ENCODE peak calls at places on chromosomes 13 and 19, in eight cellular contexts. I is breast epithelium, B is A549, T is Panc1, M is GM23338, O is fibroblast of mammary gland, U is keratinocyte, Y is brain microvascular endothelial cell. W is an unnamed sample.

GRCh38 chr19:38653028-38653571 is 5.7 kb downstream of the ACTN4 start:
- DNase-seq in Y (no peak), O (peak), T (no peak), U (no peak), I (no peak), B (no peak), M (no peak), W (no peak)

GRCh38 chr19:11580665-11581418 is 3.4 kb upstream of the ACP5 start:
- DNase-seq in O (no peak), U (no peak), B (no peak), Y (peak), M (no peak), I (no peak), T (no peak), W (no peak)

GRCh38 chr19:772730-773436 is 22.0 kb downstream of the MISP start:
- DNase-seq in U (no peak), T (no peak), Y (no peak), M (peak), O (no peak), I (no peak), B (no peak), W (no peak)

GRCh38 chr13:46492946-46493345 is 60.0 kb upstream of the LRCH1 start:
- DNase-seq in Y (peak), O (peak), M (peak), T (no peak), U (no peak), I (no peak), B (peak), W (no peak)

GRCh38 chr13:39485314-39485700 is 117.7 kb downstream of the LHFPL6 start:
- DNase-seq in T (no peak), Y (no peak), I (no peak), M (no peak), O (no peak), U (no peak), B (no peak), W (no peak)

GRCh38 chr19:44800461-44800860 is 8.4 kb upstream of the BCAM start:
- DNase-seq in I (peak), Y (peak), T (no peak), B (peak), M (peak), O (peak), U (no peak), W (no peak)

GRCh38 chr13:41428155-41428554 is 29.2 kb upstream of the RGCC start:
- DNase-seq in B (no peak), U (no peak), Y (no peak), I (no peak), T (no peak), M (peak), O (no peak), W (no peak)

GRCh38 chr13:77703426-77703825 is 5.9 kb downstream of the SLAIN1 start:
- DNase-seq in O (no peak), M (no peak), U (no peak), I (no peak), B (no peak), Y (no peak), T (no peak), W (no peak)

GRCh38 chr13:26425439-26426358 is 131.8 kb upstream of the WASF3 start:
- DNase-seq in U (no peak), O (no peak), M (no peak), B (no peak), Y (peak), I (no peak), T (no peak), W (no peak)

GRCh38 chr13:76516013-76516412 is 370.2 kb downstream of the KCTD12 start:
- DNase-seq in I (no peak), M (no peak), U (no peak), Y (peak), B (no peak), T (no peak), O (peak), W (no peak)

GRCh38 chr13:110216403-110217041 is 90.4 kb downstream of the COL4A1 start:
- DNase-seq in Y (peak), I (no peak), O (peak), M (no peak), T (no peak), U (no peak), B (no peak), W (peak)

GRCh38 chr19:8370176-8371010 is 6.4 kb downstream of the ANGPTL4 start:
- DNase-seq in M (no peak), B (no peak), U (no peak), T (no peak), I (no peak), O (no peak), Y (no peak), W (no peak)

GRCh38 chr13:113448545-113448884 is 4.8 kb downstream of the ADPRHL1 start:
- DNase-seq in B (no peak), Y (no peak), O (no peak), T (no peak), I (no peak), U (no peak), M (no peak), W (no peak)
- H3K4me3 ChIP-seq in B (peak), Y (no peak), O (peak), T (peak), I (peak), U (peak), M (no peak), W (no peak)

DNA sequence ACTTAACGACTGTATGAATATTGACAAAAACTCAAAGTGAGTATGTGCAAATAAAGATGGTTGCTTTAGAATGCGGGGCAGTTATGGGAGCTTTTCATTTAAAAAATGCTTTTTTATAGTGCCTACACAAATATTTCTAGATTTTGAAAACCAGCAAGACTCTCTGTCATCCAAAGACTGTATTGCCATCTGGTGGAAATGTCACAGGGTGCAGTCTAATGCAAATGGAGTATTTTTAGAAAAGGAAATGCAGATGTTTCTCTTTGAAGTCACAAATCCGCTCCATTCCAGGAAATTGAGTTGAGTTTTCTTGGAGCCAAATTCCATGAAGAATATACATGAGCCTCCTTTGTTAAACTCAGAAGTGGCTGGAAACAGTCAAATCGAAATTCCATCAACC is 2.3 kb upstream of the C1QTNF9B start:
- DNase-seq in O (peak), T (no peak), Y (peak), B (no peak), I (no peak), M (peak), U (no peak), W (no peak)
- TF ChIP-seq CTCF in O (peak), T (no peak), Y (peak), B (peak), I (no peak), M (peak), U (no peak), W (peak)

GRCh38 chr19:48481191-48481500 is 12.0 kb downstream of the CYTH2 start:
- DNase-seq in T (no peak), U (no peak), O (peak), Y (no peak), M (no peak), I (no peak), B (no peak), W (no peak)
- H3K4me3 ChIP-seq in T (no peak), U (no peak), O (peak), Y (peak), M (peak), I (peak), B (no peak), W (no peak)

GRCh38 chr19:55640043-55640576 is 692 bp upstream of the ZNF580 start:
- DNase-seq in B (no peak), T (no peak), Y (peak), U (no peak), M (peak), I (no peak), O (peak), W (no peak)
- TF ChIP-seq CTCF in B (no peak), T (no peak), Y (peak), U (peak), M (peak), I (peak), O (peak), W (peak)

DNA sequence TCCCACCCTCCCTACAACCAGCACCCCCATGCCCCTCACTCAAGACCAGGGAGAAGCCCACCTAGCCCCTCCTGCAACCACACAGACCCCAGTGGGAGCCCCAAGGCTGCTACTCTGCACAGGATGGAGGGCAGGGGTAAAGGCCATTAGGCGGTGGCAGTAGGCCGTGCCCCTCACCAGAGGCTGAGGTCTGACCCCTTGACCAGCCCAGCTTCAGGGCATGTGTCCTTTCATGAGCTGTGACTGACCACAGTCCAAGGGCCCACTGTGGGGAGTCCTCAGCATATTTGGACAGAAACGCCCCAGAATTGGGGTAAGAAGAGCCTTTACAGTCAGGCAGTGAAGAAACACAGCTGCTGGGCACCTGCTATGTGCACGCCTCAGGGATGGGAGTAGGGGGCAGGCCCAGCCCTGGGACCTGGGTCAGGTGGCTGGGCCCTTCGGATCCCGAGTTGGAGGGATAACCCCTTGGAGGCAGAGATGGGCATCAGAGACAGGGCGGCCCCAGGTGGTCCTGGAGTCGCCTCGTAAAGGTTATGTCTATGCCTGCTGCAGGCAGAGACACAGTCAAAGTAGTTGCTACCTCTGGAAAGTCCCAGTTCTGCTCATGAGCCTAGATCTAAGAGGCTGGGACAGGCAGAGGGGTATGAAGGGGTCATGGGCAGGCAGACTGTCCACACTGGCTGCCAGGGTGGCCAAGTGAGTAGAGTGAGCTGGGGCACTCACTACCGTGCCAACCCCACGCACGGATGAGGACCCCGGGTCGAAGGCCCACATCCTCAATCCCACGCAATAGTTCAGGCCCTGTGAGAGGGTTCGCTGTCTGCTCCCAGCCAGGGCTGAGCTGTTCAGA is 1.5 kb upstream of the RPS5 start:
- DNase-seq in O (no peak), Y (no peak), I (no peak), U (no peak), M (no peak), T (no peak), B (no peak), W (no peak)
- H3K4me3 ChIP-seq in O (peak), Y (peak), I (peak), U (peak), M (peak), T (peak), B (peak), W (peak)

GRCh38 chr19:35045667-35046300 is 4.3 kb downstream of the HPN start:
- DNase-seq in B (peak), U (no peak), O (no peak), T (no peak), Y (peak), M (peak), I (no peak), W (no peak)
- TF ChIP-seq CTCF in B (peak), U (peak), O (peak), T (no peak), Y (peak), M (peak), I (no peak), W (peak)

GRCh38 chr13:44573790-44574465 is 2.2 kb downstream of the TSC22D1 start:
- DNase-seq in O (peak), U (no peak), T (no peak), I (no peak), B (peak), M (peak), Y (peak), W (no peak)
- H3K4me3 ChIP-seq in O (no peak), U (no peak), T (no peak), I (no peak), B (no peak), M (peak), Y (peak), W (peak)